ENCODE peak calls at places on chromosomes 3 and 15, in ten cellular contexts. R is pancreas, S is breast epithelium, F is left lung, Y is GM23338, D is PC-9, O is tibial artery, X is bronchial epithelial cell, A is sigmoid colon, L is spleen. P is an unnamed sample.
A peak's percentile ranks its signal among the peaks of the same experiment; 100 is the strongest.

GRCh38 chr15:64855206-64856000 is 13.7 kb downstream of the PLEKHO2 start:
- DNase-seq in R (no peak), S (no peak), F (no peak), Y (no peak), D (no peak), O (no peak), X (peak; percentile 48), A (peak; percentile 42), L (no peak), P (no peak)

GRCh38 chr15:79154491-79155182 is 64.1 kb upstream of the RASGRF1 start:
- DNase-seq in R (no peak), S (no peak), F (no peak), Y (peak; percentile 74), D (no peak), O (no peak), X (no peak), A (no peak), L (no peak), P (no peak)

GRCh38 chr3:116005404-116005803 is 382.1 kb downstream of the GAP43 start:
- DNase-seq in R (peak; percentile 6), S (no peak), F (no peak), Y (no peak), D (no peak), O (no peak), X (peak; percentile 97), A (peak; percentile 74), L (no peak), P (no peak)

GRCh38 chr3:143627336-143627735 is 220.9 kb downstream of the SLC9A9 start:
- DNase-seq in R (no peak), S (no peak), F (no peak), Y (no peak), D (no peak), O (no peak), X (no peak), A (no peak), L (no peak), P (no peak)

GRCh38 chr3:100269410-100270217 is 8.8 kb downstream of the TBC1D23 start:
- DNase-seq in R (no peak), S (no peak), F (no peak), Y (no peak), D (peak; percentile 96), O (no peak), X (peak; percentile 99), A (no peak), L (no peak), P (no peak)

GRCh38 chr3:33658971-33659848 is 58.8 kb downstream of the CLASP2 start:
- DNase-seq in R (peak; percentile 39), S (peak; percentile 56), F (peak; percentile 75), Y (peak; percentile 87), D (no peak), O (peak; percentile 65), X (peak; percentile 47), A (peak; percentile 85), L (peak; percentile 87), P (peak; percentile 90)

GRCh38 chr3:172138792-172139507 is 99.6 kb downstream of the FNDC3B start:
- DNase-seq in R (peak; percentile 55), S (no peak), F (peak; percentile 74), Y (no peak), D (peak; percentile 77), O (peak; percentile 77), X (peak; percentile 64), A (peak; percentile 79), L (no peak), P (peak; percentile 68)

GRCh38 chr3:138942861-138943623 is 3.9 kb downstream of the FOXL2 start:
- DNase-seq in R (no peak), S (no peak), F (no peak), Y (peak; percentile 66), D (no peak), O (no peak), X (no peak), A (no peak), L (no peak), P (no peak)

GRCh38 chr3:140388525-140388924 is 289.3 kb upstream of the TRIM42 start:
- DNase-seq in R (no peak), S (no peak), F (no peak), Y (no peak), D (no peak), O (no peak), X (no peak), A (no peak), L (no peak), P (no peak)

GRCh38 chr3:15271030-15271429 is 61.4 kb downstream of the SH3BP5 start:
- DNase-seq in R (no peak), S (no peak), F (no peak), Y (no peak), D (no peak), O (no peak), X (no peak), A (peak; percentile 44), L (no peak), P (no peak)

DNA sequence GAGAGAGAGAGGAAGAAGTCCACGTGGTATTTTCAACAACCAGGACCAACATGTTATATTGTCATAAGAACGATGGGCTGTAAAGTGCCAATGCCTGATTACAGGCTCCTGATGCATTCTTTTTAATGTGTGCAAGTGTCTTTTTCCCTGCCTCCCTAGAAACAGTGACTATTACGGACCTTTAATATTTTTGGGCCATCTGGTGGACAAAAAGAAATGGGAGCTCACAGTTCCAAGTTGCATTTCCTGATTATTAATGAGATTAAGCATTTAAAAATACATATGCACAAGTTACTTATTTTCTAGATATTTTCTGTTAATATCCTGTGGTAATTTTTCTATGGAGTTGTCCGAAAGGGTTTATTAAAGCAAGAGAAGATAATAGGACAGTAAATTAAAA is 530.2 kb downstream of the NR2F2 start:
- DNase-seq in R (no peak), S (no peak), F (no peak), Y (no peak), D (no peak), O (no peak), X (no peak), A (no peak), L (no peak), P (no peak)
- TF ChIP-seq CTCF in R (no peak), S (no peak), F (no peak), Y (no peak), D (no peak), O (peak; percentile 9), X (no peak), A (no peak), L (peak; percentile 14), P (no peak)

DNA sequence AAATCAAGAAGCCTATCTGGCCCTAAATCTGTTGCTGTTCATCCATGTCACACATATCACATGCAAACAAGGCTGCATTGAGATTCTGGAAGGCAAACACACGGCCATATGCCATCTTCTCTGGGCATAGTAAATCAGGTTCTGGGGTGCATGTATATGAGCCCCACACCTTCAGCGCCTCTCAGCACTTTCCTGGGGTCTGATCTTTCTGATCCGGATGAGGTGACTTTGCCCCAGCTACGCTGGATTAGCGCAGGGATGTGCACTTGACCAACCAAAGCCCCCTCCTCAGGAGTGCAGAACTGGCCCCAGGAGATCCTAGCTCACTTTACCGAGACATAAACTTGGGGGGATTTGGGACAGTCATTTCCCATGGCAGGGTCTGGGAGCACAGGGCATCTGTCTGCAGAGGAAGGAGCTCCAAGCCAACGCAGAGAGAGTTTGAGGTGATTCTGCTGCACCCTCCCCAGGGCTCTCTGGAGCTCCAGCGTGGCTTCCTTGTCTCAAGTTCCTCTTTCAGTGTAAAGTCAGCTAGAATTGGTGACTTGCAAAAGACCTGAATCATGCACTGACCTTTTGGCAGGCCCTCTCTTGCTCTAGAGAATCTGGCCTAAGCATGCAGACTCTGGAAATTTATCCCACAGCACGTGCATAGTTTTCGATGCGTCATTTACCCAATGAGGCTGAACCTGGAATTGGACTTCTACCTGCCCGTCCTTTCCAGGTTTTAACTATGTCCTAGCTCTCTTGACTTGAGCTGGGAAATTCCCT is 63.5 kb upstream of the KLF13 start:
- DNase-seq in R (no peak), S (peak; percentile 30), F (peak; percentile 78), Y (no peak), D (no peak), O (peak; percentile 49), X (peak; percentile 96), A (peak; percentile 67), L (peak; percentile 89), P (no peak)
- H3K4me3 ChIP-seq in R (no peak overlapping the region), S (no peak overlapping the region), F (no peak overlapping the region), Y (no peak overlapping the region), D (no peak overlapping the region), O (no peak overlapping the region), X (no peak overlapping the region), A (no peak overlapping the region), L (no peak overlapping the region), P (no peak overlapping the region)

GRCh38 chr15:44188810-44189209 is 6.3 kb downstream of the FRMD5 start:
- DNase-seq in R (no peak), S (no peak), F (no peak), Y (no peak), D (no peak), O (no peak), X (no peak), A (no peak), L (no peak), P (no peak)
- H3K27me3 ChIP-seq in R (peaks cover 9% of the 10 kb centered on the region), S (no peaks in the 10 kb centered on the region), F (peaks cover 11% of the 10 kb centered on the region), Y (peaks cover 16% of the 10 kb centered on the region), D (no peaks in the 10 kb centered on the region), O (peaks cover 10% of the 10 kb centered on the region), X (no peaks in the 10 kb centered on the region), A (peaks cover 14% of the 10 kb centered on the region), L (peaks cover 33% of the 10 kb centered on the region), P (no peaks in the 10 kb centered on the region)

GRCh38 chr3:147394168-147394941 is 12.0 kb downstream of the ZIC4 start:
- DNase-seq in R (no peak), S (no peak), F (no peak), Y (peak; percentile 56), D (no peak), O (no peak), X (no peak), A (no peak), L (no peak), P (no peak)

GRCh38 chr3:147390589-147391569 is 15.5 kb downstream of the ZIC4 start:
- DNase-seq in R (no peak), S (no peak), F (no peak), Y (peak; percentile 74), D (no peak), O (no peak), X (no peak), A (no peak), L (peak; percentile 70), P (no peak)

GRCh38 chr3:147391726-147392082 is 14.6 kb downstream of the ZIC4 start:
- DNase-seq in R (no peak), S (no peak), F (no peak), Y (no peak), D (no peak), O (no peak), X (no peak), A (no peak), L (no peak), P (no peak)

GRCh38 chr3:147392083-147392916 is 14.0 kb downstream of the ZIC4 start:
- DNase-seq in R (peak; percentile 11), S (no peak), F (no peak), Y (peak; percentile 96), D (no peak), O (no peak), X (no peak), A (peak; percentile 56), L (peak; percentile 57), P (peak; percentile 88)

DNA sequence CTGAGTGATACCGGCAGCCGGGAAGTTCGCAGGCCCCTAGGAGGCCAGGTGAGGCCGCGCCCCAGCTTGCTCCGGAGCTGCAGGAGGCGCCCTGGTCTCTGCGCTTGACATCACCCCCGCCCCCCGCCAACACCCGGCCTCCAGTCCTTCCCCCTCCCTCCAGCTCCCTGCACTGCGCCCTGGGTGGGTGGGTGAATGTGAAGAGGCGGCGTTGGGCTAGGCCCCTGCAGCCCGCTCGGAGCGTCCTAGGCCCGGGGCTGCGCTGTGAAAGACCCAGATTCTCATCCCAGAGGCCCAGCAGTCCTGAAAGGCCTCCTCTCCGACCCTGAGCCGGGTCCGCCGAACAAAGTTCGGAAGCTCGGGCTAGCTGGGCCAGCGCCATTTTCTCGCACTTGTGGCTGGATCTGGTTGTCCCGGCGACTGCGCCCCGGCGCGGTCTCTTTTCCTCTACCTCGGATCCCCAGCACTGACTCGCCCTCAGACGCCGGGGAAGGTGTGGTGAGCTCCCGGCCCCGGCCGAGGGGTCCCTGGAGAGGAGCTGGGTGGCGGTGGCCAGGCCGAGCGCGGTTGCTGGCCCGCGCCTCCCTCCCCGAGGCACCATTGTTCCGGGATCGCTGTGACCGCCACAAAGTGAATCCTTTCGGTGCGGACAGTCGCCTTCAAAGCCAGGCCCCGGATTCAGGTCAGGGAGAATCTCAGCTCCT is 12.9 kb downstream of the ZIC4 start:
- DNase-seq in R (no peak), S (no peak), F (no peak), Y (peak; percentile 94), D (no peak), O (no peak), X (no peak), A (peak; percentile 62), L (peak; percentile 74), P (peak; percentile 82)
- TF ChIP-seq CTCF in R (no peak), S (no peak), F (no peak), Y (no peak), D (no peak), O (no peak), X (no peak), A (no peak), L (no peak), P (peak; percentile 30)

P was measured in dorsolateral prefrontal cortex.